ENCODE peak calls at places on chromosomes 2 and 18, in nine cellular contexts. G is stimulated activated CD4-positive, alpha-beta T cell treated with anti-CD3 and anti-CD28 coated beads, Interleukin-4, amount 100 ng/mL, for 4 hours; U is A549; W is MCF 10A; I is NCI-H2081; C is activated effector memory CD4-positive, alpha-beta T cell treated with Interleukin-2 at 50 U/mL for 16 hours; D is stimulated activated CD8-positive, alpha-beta memory T cell treated with anti-CD3 and anti-CD28 coated beads, Interleukin-15, amount 100 ng/mL, for 4 hours; E is Ammon's horn; M is NCI-H1092 treated with DMSO at 0.1 percent for 48 hours. L is an unnamed sample.

GRCh38 chr2:176103634-176104337 is 3.3 kb upstream of the HOXD11 start:
- DNase-seq in M (no peak), I (no peak), D (no peak), G (no peak), W (no peak), C (no peak), U (no peak), E (no peak), L (no peak)

GRCh38 chr2:174431902-174432301 is 36.4 kb downstream of the SCRN3 start:
- DNase-seq in I (no peak), D (no peak), E (no peak), M (no peak), W (no peak), U (no peak), G (no peak), C (no peak), L (no peak)

GRCh38 chr2:160039166-160039903 is 23.1 kb downstream of the PLA2R1 start:
- DNase-seq in U (no peak), I (peak), C (no peak), E (no peak), G (no peak), W (peak), M (peak), D (no peak), L (no peak)

GRCh38 chr2:15205562-15205961 is 355.6 kb downstream of the NBAS start:
- DNase-seq in D (no peak), W (no peak), U (no peak), C (no peak), M (no peak), G (peak), I (no peak), E (no peak), L (no peak)

GRCh38 chr2:120239488-120240287 is 13.0 kb upstream of the RALB start:
- DNase-seq in W (peak), C (no peak), D (no peak), I (no peak), M (no peak), U (peak), G (no peak), E (no peak), L (no peak)

GRCh38 chr2:210086292-210086691 is 83.9 kb downstream of the RPE start:
- DNase-seq in G (no peak), D (no peak), U (no peak), E (no peak), I (no peak), M (no peak), C (no peak), W (peak), L (no peak)

GRCh38 chr2:178397002-178397605 is 53.9 kb downstream of the PRKRA start:
- DNase-seq in U (peak), G (no peak), E (peak), D (no peak), C (no peak), M (peak), W (peak), I (peak), L (no peak)

GRCh38 chr2:102514061-102514785 is 41.2 kb downstream of the SLC9A4 start:
- DNase-seq in C (no peak), W (peak), D (no peak), E (no peak), I (no peak), M (no peak), G (no peak), U (peak), L (no peak)

GRCh38 chr2:23712756-23713151 is 214.2 kb downstream of the ATAD2B start:
- DNase-seq in I (no peak), E (no peak), C (no peak), W (no peak), D (no peak), M (no peak), G (no peak), U (no peak), L (no peak)

GRCh38 chr2:64419591-64420165 is 34.3 kb upstream of the LGALSL start:
- DNase-seq in D (no peak), G (no peak), I (no peak), U (no peak), M (no peak), C (no peak), W (peak), E (no peak), L (no peak)

GRCh38 chr2:47198985-47199451 is 43.9 kb upstream of the STPG4 start:
- DNase-seq in D (no peak), M (no peak), U (no peak), E (no peak), C (no peak), W (peak), I (no peak), G (no peak), L (no peak)

GRCh38 chr18:62637807-62638687 is 77.3 kb upstream of the PHLPP1 start:
- DNase-seq in I (peak), U (peak), C (peak), M (no peak), W (peak), E (no peak), D (no peak), G (peak), L (peak)

GRCh38 chr2:155696561-155696960 is 636.0 kb downstream of the NR4A2 start:
- DNase-seq in M (no peak), U (no peak), W (no peak), C (no peak), G (no peak), E (no peak), D (no peak), I (no peak), L (no peak)

GRCh38 chr18:35131387-35132283 is 90.4 kb downstream of the MAPRE2 start:
- DNase-seq in M (no peak), W (peak), U (no peak), E (peak), G (no peak), D (no peak), C (no peak), I (no peak), L (no peak)

L was measured in GM12892.